ENCODE peak calls at places on chromosome 20, in six cellular contexts. One of them, this sample, is unnamed.
A peak's percentile ranks its signal among the peaks of the same experiment; 100 is the strongest.

GRCh38 chr20:17617868-17618672 is 48.2 kb downstream of the DSTN start:
- DNase-seq in endothelial cell of umbilical vein: no peak
- DNase-seq in K562: no peak
- DNase-seq in breast epithelium: peak; percentile 66
- DNase-seq in HCT116: no peak
- DNase-seq in IMR-90: no peak
- DNase-seq in this sample: peak; percentile 73

GRCh38 chr20:47479093-47479492 is 22.6 kb upstream of the NCOA3 start:
- DNase-seq in endothelial cell of umbilical vein: no peak
- DNase-seq in K562: no peak
- DNase-seq in breast epithelium: no peak
- DNase-seq in HCT116: no peak
- DNase-seq in IMR-90: no peak
- DNase-seq in this sample: no peak

GRCh38 chr20:47216819-47217410 is 139.6 kb downstream of the ZMYND8 start:
- DNase-seq in endothelial cell of umbilical vein: no peak
- DNase-seq in K562: no peak
- DNase-seq in breast epithelium: no peak
- DNase-seq in HCT116: no peak
- DNase-seq in IMR-90: no peak
- DNase-seq in this sample: no peak

GRCh38 chr20:23320317-23320716 is 30.3 kb upstream of the NXT1 start:
- DNase-seq in endothelial cell of umbilical vein: peak; percentile 21
- DNase-seq in K562: no peak
- DNase-seq in breast epithelium: no peak
- DNase-seq in HCT116: peak; percentile 26
- DNase-seq in IMR-90: peak; percentile 17
- DNase-seq in this sample: no peak

GRCh38 chr20:44031001-44031574 is 116.4 kb downstream of the TOX2 start:
- DNase-seq in endothelial cell of umbilical vein: no peak
- DNase-seq in K562: no peak
- DNase-seq in breast epithelium: no peak
- DNase-seq in HCT116: no peak
- DNase-seq in IMR-90: no peak
- DNase-seq in this sample: no peak

GRCh38 chr20:62952373-62953166 is at the start of gene SLC17A9:
- DNase-seq in endothelial cell of umbilical vein: peak; percentile 68
- DNase-seq in K562: no peak
- DNase-seq in breast epithelium: no peak
- DNase-seq in HCT116: peak; percentile 48
- DNase-seq in IMR-90: peak; percentile 12
- DNase-seq in this sample: peak; percentile 94

GRCh38 chr20:38828514-38829295 is 23.2 kb downstream of the PPP1R16B start:
- DNase-seq in endothelial cell of umbilical vein: no peak
- DNase-seq in K562: no peak
- DNase-seq in breast epithelium: no peak
- DNase-seq in HCT116: no peak
- DNase-seq in IMR-90: no peak
- DNase-seq in this sample: no peak

GRCh38 chr20:14093652-14094051 is 98.3 kb downstream of the MACROD2 start:
- DNase-seq in endothelial cell of umbilical vein: no peak
- DNase-seq in K562: no peak
- DNase-seq in breast epithelium: no peak
- DNase-seq in HCT116: no peak
- DNase-seq in IMR-90: no peak
- DNase-seq in this sample: no peak

GRCh38 chr20:38895098-38895949 is 30.9 kb upstream of the FAM83D start:
- DNase-seq in endothelial cell of umbilical vein: no peak
- DNase-seq in K562: no peak
- DNase-seq in breast epithelium: no peak
- DNase-seq in HCT116: no peak
- DNase-seq in IMR-90: no peak
- DNase-seq in this sample: no peak

GRCh38 chr20:50520222-50520877 is 10.2 kb downstream of the PTPN1 start:
- DNase-seq in endothelial cell of umbilical vein: no peak
- DNase-seq in K562: no peak
- DNase-seq in breast epithelium: peak; percentile 15
- DNase-seq in HCT116: no peak
- DNase-seq in IMR-90: no peak
- DNase-seq in this sample: no peak

GRCh38 chr20:50519036-50519780 is 9.0 kb downstream of the PTPN1 start:
- DNase-seq in endothelial cell of umbilical vein: no peak
- DNase-seq in K562: no peak
- DNase-seq in breast epithelium: peak; percentile 15
- DNase-seq in HCT116: no peak
- DNase-seq in IMR-90: no peak
- DNase-seq in this sample: no peak

GRCh38 chr20:50523552-50524167 is 13.5 kb downstream of the PTPN1 start:
- DNase-seq in endothelial cell of umbilical vein: peak; percentile 36
- DNase-seq in K562: no peak
- DNase-seq in breast epithelium: no peak
- DNase-seq in HCT116: no peak
- DNase-seq in IMR-90: no peak
- DNase-seq in this sample: no peak

GRCh38 chr20:50521709-50522674 is 11.8 kb downstream of the PTPN1 start:
- DNase-seq in endothelial cell of umbilical vein: no peak
- DNase-seq in K562: no peak
- DNase-seq in breast epithelium: no peak
- DNase-seq in HCT116: no peak
- DNase-seq in IMR-90: no peak
- DNase-seq in this sample: no peak

GRCh38 chr20:50521221-50521642 is 11.0 kb downstream of the PTPN1 start:
- DNase-seq in endothelial cell of umbilical vein: no peak
- DNase-seq in K562: no peak
- DNase-seq in breast epithelium: peak; percentile 1
- DNase-seq in HCT116: no peak
- DNase-seq in IMR-90: no peak
- DNase-seq in this sample: no peak
- H3K27ac ChIP-seq in endothelial cell of umbilical vein: no peak overlapping the region
- H3K27ac ChIP-seq in K562: peak overlapping the region; percentile 66
- H3K27ac ChIP-seq in breast epithelium: no peak overlapping the region
- H3K27ac ChIP-seq in HCT116: no peak overlapping the region
- H3K27ac ChIP-seq in IMR-90: peak overlapping the region; percentile 33
- H3K27ac ChIP-seq in this sample: peak overlapping the region; percentile 97

GRCh38 chr20:64065062-64065972 is 2.3 kb downstream of the TCEA2 start:
- DNase-seq in endothelial cell of umbilical vein: no peak
- DNase-seq in K562: no peak
- DNase-seq in breast epithelium: no peak
- DNase-seq in HCT116: no peak
- DNase-seq in IMR-90: no peak
- DNase-seq in this sample: no peak

GRCh38 chr20:64063389-64064144 is 569 bp downstream of the TCEA2 start:
- DNase-seq in endothelial cell of umbilical vein: no peak
- DNase-seq in K562: peak; percentile 52
- DNase-seq in breast epithelium: peak; percentile 40
- DNase-seq in HCT116: no peak
- DNase-seq in IMR-90: no peak
- DNase-seq in this sample: no peak

GRCh38 chr20:64065973-64066341 is 3.0 kb downstream of the TCEA2 start:
- DNase-seq in endothelial cell of umbilical vein: no peak
- DNase-seq in K562: peak; percentile 75
- DNase-seq in breast epithelium: no peak
- DNase-seq in HCT116: peak; percentile 62
- DNase-seq in IMR-90: peak; percentile 78
- DNase-seq in this sample: no peak

GRCh38 chr20:64062596-64063388 is at the start of gene TCEA2:
- DNase-seq in endothelial cell of umbilical vein: peak; percentile 93
- DNase-seq in K562: peak; percentile 94
- DNase-seq in breast epithelium: peak; percentile 95
- DNase-seq in HCT116: peak; percentile 82
- DNase-seq in IMR-90: peak; percentile 95
- DNase-seq in this sample: peak; percentile 99

GRCh38 chr20:64064145-64064698 is 1.2 kb downstream of the TCEA2 start:
- DNase-seq in endothelial cell of umbilical vein: no peak
- DNase-seq in K562: no peak
- DNase-seq in breast epithelium: no peak
- DNase-seq in HCT116: peak; percentile 22
- DNase-seq in IMR-90: peak; percentile 32
- DNase-seq in this sample: no peak
- TF ChIP-seq POLR2A in endothelial cell of umbilical vein: no peak
- TF ChIP-seq POLR2A in K562: no peak
- TF ChIP-seq POLR2A in breast epithelium: no peak
- TF ChIP-seq POLR2A in HCT116: no peak
- TF ChIP-seq POLR2A in IMR-90: no peak
- TF ChIP-seq POLR2A in this sample: no peak

GRCh38 chr20:53940883-53941546 is 129.4 kb downstream of the BCAS1 start:
- DNase-seq in endothelial cell of umbilical vein: peak; percentile 92
- DNase-seq in K562: no peak
- DNase-seq in breast epithelium: no peak
- DNase-seq in HCT116: no peak
- DNase-seq in IMR-90: peak; percentile 94
- DNase-seq in this sample: no peak
- H3K4me3 ChIP-seq in endothelial cell of umbilical vein: peak overlapping the region; percentile 19
- H3K4me3 ChIP-seq in K562: no peak overlapping the region
- H3K4me3 ChIP-seq in breast epithelium: no peak overlapping the region
- H3K4me3 ChIP-seq in HCT116: no peak overlapping the region
- H3K4me3 ChIP-seq in IMR-90: peak overlapping the region; percentile 0
- H3K4me3 ChIP-seq in this sample: no peak overlapping the region

GRCh38 chr20:32465092-32465900 is 107.2 kb downstream of the ASXL1 start:
- DNase-seq in endothelial cell of umbilical vein: peak; percentile 88
- DNase-seq in K562: no peak
- DNase-seq in breast epithelium: peak; percentile 67
- DNase-seq in HCT116: no peak
- DNase-seq in IMR-90: peak; percentile 92
- DNase-seq in this sample: peak; percentile 86

GRCh38 chr20:32467506-32468312 is 109.6 kb downstream of the ASXL1 start:
- DNase-seq in endothelial cell of umbilical vein: no peak
- DNase-seq in K562: no peak
- DNase-seq in breast epithelium: no peak
- DNase-seq in HCT116: no peak
- DNase-seq in IMR-90: no peak
- DNase-seq in this sample: no peak

GRCh38 chr20:32468313-32468640 is 110.1 kb downstream of the ASXL1 start:
- DNase-seq in endothelial cell of umbilical vein: no peak
- DNase-seq in K562: no peak
- DNase-seq in breast epithelium: no peak
- DNase-seq in HCT116: no peak
- DNase-seq in IMR-90: no peak
- DNase-seq in this sample: no peak

GRCh38 chr20:32468860-32469259 is 110.7 kb downstream of the ASXL1 start:
- DNase-seq in endothelial cell of umbilical vein: peak; percentile 37
- DNase-seq in K562: no peak
- DNase-seq in breast epithelium: no peak
- DNase-seq in HCT116: no peak
- DNase-seq in IMR-90: no peak
- DNase-seq in this sample: no peak

GRCh38 chr20:32466739-32467505 is 108.8 kb downstream of the ASXL1 start:
- DNase-seq in endothelial cell of umbilical vein: peak; percentile 40
- DNase-seq in K562: no peak
- DNase-seq in breast epithelium: no peak
- DNase-seq in HCT116: no peak
- DNase-seq in IMR-90: no peak
- DNase-seq in this sample: no peak
- H3K27ac ChIP-seq in endothelial cell of umbilical vein: peak overlapping the region; percentile 97
- H3K27ac ChIP-seq in K562: no peak overlapping the region
- H3K27ac ChIP-seq in breast epithelium: peak overlapping the region; percentile 95
- H3K27ac ChIP-seq in HCT116: no peak overlapping the region
- H3K27ac ChIP-seq in IMR-90: no peak overlapping the region
- H3K27ac ChIP-seq in this sample: peak overlapping the region; percentile 77

DNA sequence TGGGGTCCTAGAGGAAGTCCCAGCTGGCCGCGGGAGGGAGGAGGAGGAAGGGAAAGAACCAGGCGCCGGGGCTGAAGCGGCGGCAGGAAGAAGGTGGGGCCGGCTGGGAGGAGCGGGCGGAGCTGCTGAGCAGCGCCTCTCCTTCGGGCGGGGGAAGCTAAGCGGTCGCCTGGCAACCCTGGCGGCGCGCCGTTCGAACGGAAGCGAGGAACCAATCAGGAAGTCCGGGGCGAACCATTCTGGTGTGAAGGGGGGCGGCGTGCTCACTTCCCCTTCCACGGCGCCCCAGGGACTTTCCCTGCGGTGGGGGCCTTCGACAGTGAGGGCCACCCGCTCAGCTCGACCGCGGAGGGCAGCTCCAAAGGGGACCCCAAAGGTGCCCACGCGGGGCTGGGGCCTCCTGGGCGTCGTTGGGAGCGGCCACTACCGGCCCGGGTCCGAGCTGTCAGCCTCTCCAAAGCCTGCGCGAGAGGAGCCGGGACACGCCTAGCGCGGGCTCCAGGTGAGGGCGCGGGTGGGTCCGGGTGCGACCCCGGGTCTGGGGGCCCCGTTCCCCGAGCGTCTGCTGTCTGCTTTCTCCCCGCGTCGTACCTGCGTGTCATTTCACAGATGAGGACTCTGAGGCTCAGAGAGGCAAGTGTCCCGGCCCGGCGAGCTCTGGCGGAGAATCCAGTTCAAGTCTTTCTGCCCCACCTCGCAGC is at the start of gene FAM110A:
- DNase-seq in endothelial cell of umbilical vein: peak; percentile 94
- DNase-seq in K562: peak; percentile 87
- DNase-seq in breast epithelium: peak; percentile 94
- DNase-seq in HCT116: peak; percentile 83
- DNase-seq in IMR-90: peak; percentile 91
- DNase-seq in this sample: peak; percentile 99
- TF ChIP-seq POLR2A in endothelial cell of umbilical vein: no peak
- TF ChIP-seq POLR2A in K562: peak; percentile 66
- TF ChIP-seq POLR2A in breast epithelium: no peak
- TF ChIP-seq POLR2A in HCT116: no peak
- TF ChIP-seq POLR2A in IMR-90: no peak
- TF ChIP-seq POLR2A in this sample: no peak

DNA sequence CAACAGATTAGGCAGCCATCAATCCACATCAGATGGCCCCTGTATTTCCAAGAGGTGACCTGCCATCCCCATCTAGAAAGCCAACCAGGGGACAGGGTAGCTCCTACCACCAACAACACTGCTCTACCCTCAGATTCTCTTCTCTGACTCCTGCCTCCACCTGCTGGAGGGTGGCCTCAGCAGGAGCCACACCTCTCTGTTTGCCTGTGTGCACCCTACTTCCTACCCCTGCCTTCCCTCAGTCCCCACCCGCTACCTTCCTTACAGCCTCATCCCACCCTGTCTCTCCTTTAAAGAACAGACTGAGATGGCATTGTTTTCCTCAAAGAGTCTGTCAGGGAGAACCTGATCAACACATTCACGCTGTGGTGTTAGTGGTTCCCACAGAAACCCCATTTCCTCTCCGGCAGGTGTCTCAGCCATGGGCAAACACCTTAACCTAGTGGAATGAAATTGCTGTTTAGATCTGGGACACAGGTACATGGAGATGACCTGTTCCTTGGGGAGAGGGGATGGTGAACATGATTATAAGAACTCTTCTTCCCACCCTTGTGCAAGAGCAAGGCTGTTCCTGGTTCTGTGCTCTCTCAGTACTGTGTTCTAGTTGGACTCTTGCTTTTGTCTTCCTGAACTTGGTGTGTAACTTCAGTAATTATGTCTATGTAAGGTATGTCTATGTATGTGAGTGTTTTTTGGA is 1.8 kb downstream of the ENTPD6 start:
- DNase-seq in endothelial cell of umbilical vein: no peak
- DNase-seq in K562: no peak
- DNase-seq in breast epithelium: no peak
- DNase-seq in HCT116: no peak
- DNase-seq in IMR-90: no peak
- DNase-seq in this sample: peak; percentile 72
- H3K4me3 ChIP-seq in endothelial cell of umbilical vein: no peak overlapping the region
- H3K4me3 ChIP-seq in K562: no peak overlapping the region
- H3K4me3 ChIP-seq in breast epithelium: peak overlapping the region; percentile 94
- H3K4me3 ChIP-seq in HCT116: peak overlapping the region; percentile 74
- H3K4me3 ChIP-seq in IMR-90: no peak overlapping the region
- H3K4me3 ChIP-seq in this sample: no peak overlapping the region

This sample was measured in spleen.